ENCODE peak calls at places on chromosome 1, in nine cellular contexts. F is GM23248; J is activated T-cell treated with anti-CD3 and anti-CD28 coated beads, Interleukin-2, amount 50 U/mL, for 72 hours; O is stimulated activated CD8-positive, alpha-beta memory T cell treated with anti-CD3 and anti-CD28 coated beads, Interleukin-7, amount 100 ng/mL, for 1 hour; K is GM19239; E is T-cell; H is progenitor cell of endocrine pancreas; M is WERI-Rb-1; B is GM12892. V is an unnamed sample.

GRCh38 chr1:94690033-94690712 is 130.0 kb upstream of the SLC44A3 start:
- DNase-seq in F (peak), J (no peak), O (no peak), K (no peak), E (no peak), H (no peak), M (no peak), B (no peak), V (no peak)

GRCh38 chr1:231053493-231054162 is 13.6 kb upstream of the FAM89A start:
- DNase-seq in F (no peak), J (peak), O (no peak), K (no peak), E (no peak), H (no peak), M (no peak), B (no peak), V (no peak)

GRCh38 chr1:221439008-221439733 is 302.7 kb downstream of the DUSP10 start:
- DNase-seq in F (peak), J (peak), O (no peak), K (no peak), E (peak), H (no peak), M (no peak), B (no peak), V (no peak)

GRCh38 chr1:113859478-113860175 is 11.9 kb downstream of the PTPN22 start:
- DNase-seq in F (peak), J (no peak), O (no peak), K (no peak), E (no peak), H (no peak), M (no peak), B (no peak), V (no peak)

GRCh38 chr1:202750024-202750423 is 39.8 kb upstream of the SYT2 start:
- DNase-seq in F (no peak), J (no peak), O (no peak), K (no peak), E (no peak), H (no peak), M (no peak), B (no peak), V (no peak)

GRCh38 chr1:180912211-180912800 is 391 bp upstream of the KIAA1614 start:
- DNase-seq in F (peak), J (no peak), O (no peak), K (no peak), E (no peak), H (no peak), M (no peak), B (no peak), V (no peak)

GRCh38 chr1:234199476-234200127 is 173.7 kb upstream of the COA6 start:
- DNase-seq in F (peak), J (no peak), O (no peak), K (no peak), E (no peak), H (no peak), M (no peak), B (no peak), V (no peak)

GRCh38 chr1:5297199-5297877 is 642.9 kb downstream of the AJAP1 start:
- DNase-seq in F (no peak), J (no peak), O (no peak), K (no peak), E (no peak), H (no peak), M (no peak), B (no peak), V (no peak)

GRCh38 chr1:60989745-60990718 is 92.3 kb upstream of the NFIA start:
- DNase-seq in F (peak), J (no peak), O (no peak), K (no peak), E (no peak), H (no peak), M (no peak), B (no peak), V (no peak)

GRCh38 chr1:61389926-61390845 is 307.8 kb downstream of the NFIA start:
- DNase-seq in F (no peak), J (no peak), O (no peak), K (no peak), E (no peak), H (no peak), M (no peak), B (no peak), V (no peak)